ENCODE peak calls at places on chromosome 12, in eight cellular contexts. J is heart left ventricle, H is bronchial epithelial cell, N is fibroblast of lung, Z is transverse colon, O is adrenal gland, R is colonic mucosa, S is psoas muscle. V is an unnamed sample. For H3K27me3, the result is how much of the 10 kb centered on the place peaks cover.

GRCh38 chr12:111451649-111452129 is 46.0 kb downstream of the SH2B3 start:
- DNase-seq in J (no peak), H (peak), N (peak), Z (no peak), O (peak), R (no peak), S (no peak), V (no peak)

GRCh38 chr12:58920102-58920955 is at the start of gene LRIG3:
- DNase-seq in J (peak), H (peak), N (peak), Z (peak), O (peak), R (peak), S (peak), V (peak)

GRCh38 chr12:12645485-12645884 is 33.8 kb downstream of the CREBL2 start:
- DNase-seq in J (no peak), H (peak), N (peak), Z (peak), O (no peak), R (no peak), S (no peak), V (peak)

GRCh38 chr12:104557488-104558195 is 100.9 kb downstream of the CHST11 start:
- DNase-seq in J (no peak), H (no peak), N (no peak), Z (no peak), O (no peak), R (no peak), S (no peak), V (no peak)

GRCh38 chr12:13229504-13229903 is 33.0 kb downstream of the EMP1 start:
- DNase-seq in J (no peak), H (no peak), N (no peak), Z (no peak), O (no peak), R (no peak), S (no peak), V (no peak)

GRCh38 chr12:93714382-93714781 is 37.2 kb downstream of the CRADD start:
- DNase-seq in J (peak), H (no peak), N (no peak), Z (no peak), O (peak), R (no peak), S (no peak), V (no peak)

GRCh38 chr12:14995583-14996425 is 23.0 kb downstream of the PDE6H start:
- DNase-seq in J (no peak), H (peak), N (peak), Z (no peak), O (no peak), R (no peak), S (no peak), V (peak)

GRCh38 chr12:34398366-34398705 is 376.0 kb downstream of the ALG10 start:
- DNase-seq in J (peak), H (no peak), N (no peak), Z (peak), O (peak), R (peak), S (peak), V (no peak)

GRCh38 chr12:52947738-52948423 is 1.0 kb upstream of the KRT18 start:
- DNase-seq in J (no peak), H (no peak), N (no peak), Z (no peak), O (no peak), R (no peak), S (no peak), V (no peak)

GRCh38 chr12:124695861-124696260 is 128.4 kb upstream of the NCOR2 start:
- DNase-seq in J (peak), H (no peak), N (no peak), Z (no peak), O (no peak), R (no peak), S (no peak), V (no peak)

GRCh38 chr12:94805749-94806148 is 155.4 kb upstream of the TMCC3 start:
- DNase-seq in J (no peak), H (peak), N (peak), Z (no peak), O (no peak), R (no peak), S (no peak), V (peak)

GRCh38 chr12:662541-663292 is 528 bp downstream of the NINJ2 start:
- DNase-seq in J (no peak), H (no peak), N (no peak), Z (no peak), O (no peak), R (no peak), S (no peak), V (no peak)

GRCh38 chr12:31899136-31899535 is 60.1 kb upstream of the RESF1 start:
- DNase-seq in J (no peak), H (no peak), N (no peak), Z (no peak), O (no peak), R (no peak), S (no peak), V (no peak)

GRCh38 chr12:122081108-122081696 is 2.6 kb downstream of the MLXIP start:
- DNase-seq in J (peak), H (peak), N (peak), Z (no peak), O (peak), R (peak), S (no peak), V (no peak)

GRCh38 chr12:55685671-55686070 is 22.0 kb downstream of the ITGA7 start:
- DNase-seq in J (no peak), H (no peak), N (no peak), Z (no peak), O (peak), R (no peak), S (no peak), V (no peak)

GRCh38 chr12:53345486-53346195 is 9.5 kb upstream of the SP7 start:
- DNase-seq in J (peak), H (no peak), N (peak), Z (no peak), O (no peak), R (no peak), S (peak), V (no peak)

GRCh38 chr12:109589240-109589590 is 15.6 kb downstream of the MVK start:
- DNase-seq in J (no peak), H (no peak), N (no peak), Z (no peak), O (no peak), R (no peak), S (no peak), V (no peak)

GRCh38 chr12:96108321-96108720 is 72.9 kb upstream of the LTA4H start:
- DNase-seq in J (peak), H (no peak), N (no peak), Z (peak), O (peak), R (peak), S (no peak), V (no peak)

GRCh38 chr12:131142891-131143637 is 189.4 kb downstream of the ADGRD1 start:
- DNase-seq in J (no peak), H (no peak), N (no peak), Z (no peak), O (no peak), R (no peak), S (no peak), V (no peak)

GRCh38 chr12:48118491-48118890 is 673 bp upstream of the PFKM start:
- DNase-seq in J (no peak), H (no peak), N (no peak), Z (no peak), O (peak), R (no peak), S (no peak), V (no peak)

GRCh38 chr12:66103011-66103913 is 27.3 kb downstream of the LLPH start:
- DNase-seq in J (no peak), H (no peak), N (no peak), Z (no peak), O (no peak), R (no peak), S (no peak), V (no peak)

GRCh38 chr12:15979096-15980091 is 68.3 kb downstream of the DERA start:
- DNase-seq in J (no peak), H (peak), N (peak), Z (peak), O (peak), R (peak), S (no peak), V (no peak)

GRCh38 chr12:53756300-53757094 is 4.7 kb upstream of the CISTR start:
- DNase-seq in J (no peak), H (no peak), N (no peak), Z (no peak), O (no peak), R (no peak), S (no peak), V (no peak)

GRCh38 chr12:99259040-99259934 is 388.3 kb upstream of the GARIN6 start:
- DNase-seq in J (no peak), H (no peak), N (no peak), Z (no peak), O (no peak), R (no peak), S (no peak), V (no peak)

GRCh38 chr12:121182222-121182896 is 27.6 kb upstream of the P2RX4 start:
- DNase-seq in J (no peak), H (no peak), N (no peak), Z (no peak), O (no peak), R (no peak), S (no peak), V (no peak)

GRCh38 chr12:13205809-13206559 is 9.5 kb downstream of the EMP1 start:
- DNase-seq in J (no peak), H (peak), N (peak), Z (no peak), O (no peak), R (no peak), S (no peak), V (no peak)

GRCh38 chr12:42143401-42144173 is 1.1 kb downstream of the GXYLT1 start:
- DNase-seq in J (no peak), H (peak), N (peak), Z (no peak), O (no peak), R (no peak), S (no peak), V (no peak)

GRCh38 chr12:14393736-14394135 is 28.3 kb downstream of the ATF7IP start:
- DNase-seq in J (no peak), H (no peak), N (no peak), Z (no peak), O (no peak), R (no peak), S (no peak), V (no peak)

GRCh38 chr12:27305673-27306504 is 26.7 kb upstream of the BMAL2 start:
- DNase-seq in J (no peak), H (peak), N (peak), Z (no peak), O (no peak), R (no peak), S (no peak), V (no peak)

GRCh38 chr12:97313471-97314190 is 149.0 kb upstream of the RMST start:
- DNase-seq in J (no peak), H (no peak), N (no peak), Z (no peak), O (no peak), R (no peak), S (no peak), V (no peak)

GRCh38 chr12:9869307-9870161 is at the start of gene CLEC2B:
- DNase-seq in J (no peak), H (peak), N (peak), Z (no peak), O (no peak), R (no peak), S (no peak), V (no peak)

GRCh38 chr12:131133015-131133905 is 179.6 kb downstream of the ADGRD1 start:
- DNase-seq in J (no peak), H (no peak), N (no peak), Z (no peak), O (no peak), R (no peak), S (peak), V (no peak)

GRCh38 chr12:85644508-85644907 is 191.7 kb downstream of the RASSF9 start:
- DNase-seq in J (no peak), H (no peak), N (no peak), Z (no peak), O (no peak), R (no peak), S (no peak), V (no peak)

GRCh38 chr12:13102481-13103195 is 829 bp downstream of the GSG1 start:
- DNase-seq in J (no peak), H (no peak), N (peak), Z (no peak), O (no peak), R (no peak), S (no peak), V (no peak)

GRCh38 chr12:121175383-121176119 is 34.4 kb upstream of the P2RX4 start:
- DNase-seq in J (peak), H (no peak), N (no peak), Z (no peak), O (peak), R (no peak), S (no peak), V (no peak)

GRCh38 chr12:26319511-26319910 is 124.1 kb downstream of the SSPN start:
- DNase-seq in J (peak), H (peak), N (peak), Z (no peak), O (peak), R (no peak), S (peak), V (no peak)

GRCh38 chr12:26867084-26867483 is 34.1 kb upstream of the ITPR2 start:
- DNase-seq in J (no peak), H (no peak), N (no peak), Z (no peak), O (no peak), R (no peak), S (no peak), V (peak)

GRCh38 chr12:123807670-123808069 is 45.6 kb downstream of the DNAH10 start:
- DNase-seq in J (no peak), H (no peak), N (peak), Z (no peak), O (no peak), R (no peak), S (no peak), V (no peak)

GRCh38 chr12:18443768-18444437 is 182.6 kb downstream of the PIK3C2G start:
- DNase-seq in J (no peak), H (peak), N (no peak), Z (no peak), O (no peak), R (no peak), S (no peak), V (no peak)

DNA sequence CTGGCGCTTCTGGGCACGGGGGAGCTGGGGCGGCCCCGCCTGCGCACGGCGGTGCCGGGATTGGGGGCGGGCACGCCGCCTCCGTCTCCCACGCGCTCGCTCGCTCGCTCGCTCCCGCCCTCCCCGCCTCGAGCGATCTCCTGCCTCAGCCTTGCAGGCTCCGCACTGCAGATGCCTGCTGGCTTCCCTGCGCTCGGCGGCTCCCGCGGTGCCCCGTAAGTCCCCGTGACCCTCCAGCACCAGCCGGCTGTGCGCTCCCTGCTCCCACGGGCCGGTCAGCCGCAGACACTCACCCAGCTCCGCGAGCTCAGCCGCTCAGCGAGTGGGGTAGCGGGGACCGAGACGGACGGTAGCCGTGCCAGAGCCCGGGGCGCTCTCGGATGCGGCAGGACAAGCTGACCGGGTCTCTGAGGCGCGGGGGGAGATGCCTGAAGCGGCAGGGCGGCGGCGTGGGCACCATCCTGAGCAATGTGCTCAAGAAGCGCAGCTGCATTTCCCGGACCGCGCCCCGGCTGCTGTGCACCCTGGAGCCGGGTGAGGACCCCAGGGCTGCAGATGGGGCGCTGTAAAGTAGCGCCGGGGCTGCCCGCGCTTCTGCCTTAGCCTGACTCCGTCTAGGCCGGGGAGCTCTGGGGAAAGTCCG is at the start of gene TBC1D30:
- DNase-seq in J (peak), H (no peak), N (no peak), Z (no peak), O (peak), R (no peak), S (no peak), V (peak)
- H3K4me3 ChIP-seq in J (peak), H (peak), N (peak), Z (peak), O (peak), R (peak), S (peak), V (peak)

GRCh38 chr12:49346659-49347306 is at the start of gene DNAJC22:
- DNase-seq in J (no peak), H (peak), N (no peak), Z (peak), O (no peak), R (peak), S (no peak), V (peak)

GRCh38 chr12:49345840-49346658 is 639 bp upstream of the DNAJC22 start:
- DNase-seq in J (no peak), H (no peak), N (no peak), Z (no peak), O (no peak), R (no peak), S (no peak), V (no peak)

GRCh38 chr12:49342914-49343731 is 3.6 kb upstream of the DNAJC22 start:
- DNase-seq in J (peak), H (peak), N (no peak), Z (no peak), O (no peak), R (no peak), S (no peak), V (no peak)

GRCh38 chr12:49345048-49345839 is 1.4 kb upstream of the DNAJC22 start:
- DNase-seq in J (no peak), H (no peak), N (no peak), Z (peak), O (no peak), R (no peak), S (no peak), V (peak)

DNA sequence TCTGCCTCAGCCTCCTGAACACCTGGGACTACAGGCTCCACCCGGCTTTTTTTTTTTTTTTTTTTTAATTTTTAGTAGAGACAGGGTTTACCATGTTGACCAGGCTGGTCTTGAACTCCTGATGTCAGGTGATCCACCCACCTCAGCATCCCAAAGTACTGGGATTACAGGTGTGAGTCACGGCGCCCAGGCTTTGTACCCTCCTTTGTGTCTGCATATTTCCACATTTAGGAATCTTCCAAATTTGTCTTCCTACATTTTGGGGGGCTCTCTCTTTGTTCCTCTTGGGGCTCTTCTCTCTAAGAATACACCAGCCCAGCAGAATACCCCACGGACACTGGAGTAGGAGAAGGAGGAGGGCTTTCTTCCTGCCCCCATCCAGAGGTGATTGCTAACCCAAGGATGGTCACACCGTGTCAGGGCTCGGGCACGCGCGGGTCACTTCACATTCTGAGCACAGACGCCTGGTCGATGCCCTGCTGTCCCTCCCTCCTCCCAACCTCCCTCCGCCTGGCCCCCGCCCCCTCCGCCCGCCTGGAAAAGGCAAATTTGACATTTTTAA is 2.1 kb upstream of the DNAJC22 start:
- DNase-seq in J (no peak), H (no peak), N (no peak), Z (no peak), O (no peak), R (no peak), S (no peak), V (no peak)
- H3K27me3 ChIP-seq in J (half or more), H (under half), N (under half), Z (half or more), O (under half), R (half or more), S (half or more), V (under half)

GRCh38 chr12:11070999-11071398 is 8.9 kb upstream of the TAS2R46 start:
- DNase-seq in J (no peak), H (no peak), N (no peak), Z (no peak), O (no peak), R (no peak), S (no peak), V (no peak)
- TF ChIP-seq CTCF in J (no peak), H (no peak), N (no peak), Z (no peak), O (no peak), R (no peak), S (no peak), V (no peak)

DNA sequence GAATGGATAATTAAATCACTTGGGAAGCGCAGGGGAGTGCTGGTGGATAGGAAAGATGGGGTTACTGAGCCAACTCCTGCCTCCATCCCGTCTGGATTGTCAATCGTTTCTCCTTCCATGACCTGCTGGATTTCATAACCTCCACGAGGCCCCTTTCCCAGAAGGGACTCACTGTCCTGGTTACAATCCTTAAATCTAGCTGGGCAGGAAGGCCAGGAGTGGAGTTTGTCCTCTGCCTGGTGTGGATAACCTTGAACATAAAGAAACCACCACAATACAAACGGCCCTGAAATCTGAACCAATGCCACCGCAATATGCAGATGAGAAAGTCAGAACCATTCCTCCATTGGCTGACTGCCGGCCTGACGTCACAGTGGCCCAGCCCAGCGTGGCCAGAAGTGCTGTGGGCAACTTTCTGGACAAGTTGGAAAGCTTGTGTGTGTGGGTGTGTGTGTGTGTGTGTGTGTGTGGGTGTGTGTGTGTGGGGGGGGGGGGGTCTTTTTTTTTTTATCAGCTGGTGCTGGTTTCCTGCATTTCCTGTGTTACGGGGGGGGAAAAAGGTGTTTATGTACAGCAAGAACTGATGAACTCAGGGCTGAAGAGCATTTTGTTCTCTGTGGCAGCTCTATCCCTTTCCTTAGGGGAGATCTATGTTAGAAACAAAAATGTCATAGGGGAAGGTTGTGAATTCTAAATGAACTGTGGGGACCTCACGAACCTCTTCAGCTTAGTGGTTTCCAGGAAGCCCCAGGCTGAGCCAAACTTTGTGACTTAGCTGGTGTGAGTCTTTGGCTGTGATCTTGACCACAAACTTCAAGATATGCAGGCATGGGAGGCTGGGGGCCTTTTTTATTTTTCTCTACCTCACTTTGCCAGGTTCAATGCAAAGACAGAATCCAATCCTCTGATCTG is 81.6 kb upstream of the MED13L start:
- DNase-seq in J (peak), H (peak), N (peak), Z (peak), O (peak), R (peak), S (peak), V (peak)
- H3K4me3 ChIP-seq in J (no peak), H (no peak), N (peak), Z (no peak), O (no peak), R (no peak), S (peak), V (no peak)

GRCh38 chr12:1857821-1858220 is 37.5 kb downstream of the LRTM2 start:
- DNase-seq in J (no peak), H (no peak), N (no peak), Z (no peak), O (no peak), R (no peak), S (no peak), V (no peak)

GRCh38 chr12:1858456-1858855 is 38.1 kb downstream of the LRTM2 start:
- DNase-seq in J (no peak), H (no peak), N (no peak), Z (no peak), O (no peak), R (no peak), S (no peak), V (no peak)

GRCh38 chr12:1857086-1857485 is 36.7 kb downstream of the LRTM2 start:
- DNase-seq in J (no peak), H (no peak), N (no peak), Z (no peak), O (no peak), R (no peak), S (no peak), V (no peak)

GRCh38 chr12:1863823-1864222 is 43.5 kb downstream of the LRTM2 start:
- DNase-seq in J (no peak), H (no peak), N (no peak), Z (no peak), O (no peak), R (no peak), S (no peak), V (no peak)

GRCh38 chr12:1859643-1860042 is 39.3 kb downstream of the LRTM2 start:
- DNase-seq in J (no peak), H (no peak), N (no peak), Z (no peak), O (no peak), R (no peak), S (no peak), V (no peak)
- H3K27me3 ChIP-seq in J (under half), H (under half), N (under half), Z (under half), O (under half), R (under half), S (under half), V (under half)

V was measured in GM06990.